ENCODE peak calls at places on chromosome 1, in ten cellular contexts. One of them, this sample, is unnamed.

GRCh38 chr1:115429242-115429641 is 91.2 kb upstream of the NGF start:
- DNase-seq in spleen: no peak
- DNase-seq in H54: no peak
- DNase-seq in suprapubic skin: no peak
- DNase-seq in NB4: no peak
- DNase-seq in lower leg skin: no peak
- DNase-seq in A549: no peak
- DNase-seq in GM12878: no peak
- DNase-seq in body of pancreas: no peak
- DNase-seq in sigmoid colon: no peak
- DNase-seq in this sample: no peak

GRCh38 chr1:9671377-9672140 is 20.0 kb downstream of the PIK3CD start:
- DNase-seq in GM12878: no peak
- DNase-seq in spleen: no peak
- DNase-seq in H54: no peak
- DNase-seq in lower leg skin: no peak
- DNase-seq in body of pancreas: no peak
- DNase-seq in A549: peak; percentile 69
- DNase-seq in NB4: no peak
- DNase-seq in suprapubic skin: no peak
- DNase-seq in sigmoid colon: no peak
- DNase-seq in this sample: no peak

GRCh38 chr1:246214708-246215504 is 292.2 kb downstream of the SMYD3 start:
- DNase-seq in GM12878: peak; percentile 71
- DNase-seq in H54: peak; percentile 38
- DNase-seq in spleen: no peak
- DNase-seq in suprapubic skin: no peak
- DNase-seq in body of pancreas: peak; percentile 69
- DNase-seq in NB4: peak; percentile 97
- DNase-seq in A549: no peak
- DNase-seq in lower leg skin: no peak
- DNase-seq in sigmoid colon: peak; percentile 79
- DNase-seq in this sample: peak; percentile 53

GRCh38 chr1:48082271-48082925 is 85.2 kb upstream of the TRABD2B start:
- DNase-seq in spleen: no peak
- DNase-seq in lower leg skin: peak; percentile 39
- DNase-seq in sigmoid colon: no peak
- DNase-seq in suprapubic skin: peak; percentile 44
- DNase-seq in GM12878: no peak
- DNase-seq in body of pancreas: no peak
- DNase-seq in H54: no peak
- DNase-seq in NB4: no peak
- DNase-seq in A549: no peak
- DNase-seq in this sample: no peak

GRCh38 chr1:155322571-155322952 is 1.9 kb downstream of the RUSC1 start:
- DNase-seq in H54: no peak
- DNase-seq in A549: no peak
- DNase-seq in sigmoid colon: peak; percentile 81
- DNase-seq in lower leg skin: peak; percentile 90
- DNase-seq in NB4: peak; percentile 41
- DNase-seq in body of pancreas: peak; percentile 10
- DNase-seq in spleen: peak; percentile 83
- DNase-seq in GM12878: no peak
- DNase-seq in suprapubic skin: no peak
- DNase-seq in this sample: no peak

GRCh38 chr1:14980801-14981200 is 172.7 kb upstream of the TMEM51 start:
- DNase-seq in H54: no peak
- DNase-seq in GM12878: no peak
- DNase-seq in spleen: no peak
- DNase-seq in body of pancreas: no peak
- DNase-seq in sigmoid colon: no peak
- DNase-seq in suprapubic skin: no peak
- DNase-seq in lower leg skin: no peak
- DNase-seq in A549: no peak
- DNase-seq in NB4: peak; percentile 8
- DNase-seq in this sample: no peak

GRCh38 chr1:184838374-184838995 is 83.8 kb upstream of the EDEM3 start:
- DNase-seq in GM12878: no peak
- DNase-seq in H54: peak; percentile 60
- DNase-seq in suprapubic skin: no peak
- DNase-seq in lower leg skin: peak; percentile 87
- DNase-seq in sigmoid colon: peak; percentile 93
- DNase-seq in spleen: no peak
- DNase-seq in NB4: peak; percentile 82
- DNase-seq in A549: peak; percentile 48
- DNase-seq in body of pancreas: peak; percentile 72
- DNase-seq in this sample: peak; percentile 45

GRCh38 chr1:21552715-21553114 is 43.5 kb downstream of the ALPL start:
- DNase-seq in spleen: no peak
- DNase-seq in suprapubic skin: no peak
- DNase-seq in sigmoid colon: no peak
- DNase-seq in NB4: peak; percentile 54
- DNase-seq in lower leg skin: no peak
- DNase-seq in H54: peak; percentile 35
- DNase-seq in body of pancreas: no peak
- DNase-seq in A549: no peak
- DNase-seq in GM12878: no peak
- DNase-seq in this sample: no peak

GRCh38 chr1:234532511-234532922 is 53.5 kb upstream of the TARBP1 start:
- DNase-seq in H54: no peak
- DNase-seq in GM12878: no peak
- DNase-seq in spleen: no peak
- DNase-seq in body of pancreas: peak; percentile 94
- DNase-seq in lower leg skin: peak; percentile 91
- DNase-seq in sigmoid colon: peak; percentile 86
- DNase-seq in suprapubic skin: no peak
- DNase-seq in A549: no peak
- DNase-seq in NB4: peak; percentile 50
- DNase-seq in this sample: peak; percentile 44

GRCh38 chr1:234530641-234531040 is 51.7 kb upstream of the TARBP1 start:
- DNase-seq in NB4: no peak
- DNase-seq in GM12878: no peak
- DNase-seq in H54: no peak
- DNase-seq in suprapubic skin: peak; percentile 9
- DNase-seq in body of pancreas: no peak
- DNase-seq in sigmoid colon: peak; percentile 58
- DNase-seq in A549: no peak
- DNase-seq in spleen: no peak
- DNase-seq in lower leg skin: peak; percentile 59
- DNase-seq in this sample: no peak

GRCh38 chr1:234529661-234530237 is 50.8 kb upstream of the TARBP1 start:
- DNase-seq in NB4: peak; percentile 63
- DNase-seq in lower leg skin: peak; percentile 13
- DNase-seq in sigmoid colon: no peak
- DNase-seq in spleen: no peak
- DNase-seq in A549: no peak
- DNase-seq in suprapubic skin: peak; percentile 26
- DNase-seq in body of pancreas: no peak
- DNase-seq in H54: no peak
- DNase-seq in GM12878: no peak
- DNase-seq in this sample: no peak

GRCh38 chr1:234533034-234533571 is 54.1 kb upstream of the TARBP1 start:
- DNase-seq in lower leg skin: peak; percentile 91
- DNase-seq in GM12878: no peak
- DNase-seq in body of pancreas: peak; percentile 45
- DNase-seq in H54: peak; percentile 53
- DNase-seq in spleen: peak; percentile 50
- DNase-seq in A549: no peak
- DNase-seq in suprapubic skin: peak; percentile 88
- DNase-seq in sigmoid colon: peak; percentile 94
- DNase-seq in NB4: no peak
- DNase-seq in this sample: no peak

DNA sequence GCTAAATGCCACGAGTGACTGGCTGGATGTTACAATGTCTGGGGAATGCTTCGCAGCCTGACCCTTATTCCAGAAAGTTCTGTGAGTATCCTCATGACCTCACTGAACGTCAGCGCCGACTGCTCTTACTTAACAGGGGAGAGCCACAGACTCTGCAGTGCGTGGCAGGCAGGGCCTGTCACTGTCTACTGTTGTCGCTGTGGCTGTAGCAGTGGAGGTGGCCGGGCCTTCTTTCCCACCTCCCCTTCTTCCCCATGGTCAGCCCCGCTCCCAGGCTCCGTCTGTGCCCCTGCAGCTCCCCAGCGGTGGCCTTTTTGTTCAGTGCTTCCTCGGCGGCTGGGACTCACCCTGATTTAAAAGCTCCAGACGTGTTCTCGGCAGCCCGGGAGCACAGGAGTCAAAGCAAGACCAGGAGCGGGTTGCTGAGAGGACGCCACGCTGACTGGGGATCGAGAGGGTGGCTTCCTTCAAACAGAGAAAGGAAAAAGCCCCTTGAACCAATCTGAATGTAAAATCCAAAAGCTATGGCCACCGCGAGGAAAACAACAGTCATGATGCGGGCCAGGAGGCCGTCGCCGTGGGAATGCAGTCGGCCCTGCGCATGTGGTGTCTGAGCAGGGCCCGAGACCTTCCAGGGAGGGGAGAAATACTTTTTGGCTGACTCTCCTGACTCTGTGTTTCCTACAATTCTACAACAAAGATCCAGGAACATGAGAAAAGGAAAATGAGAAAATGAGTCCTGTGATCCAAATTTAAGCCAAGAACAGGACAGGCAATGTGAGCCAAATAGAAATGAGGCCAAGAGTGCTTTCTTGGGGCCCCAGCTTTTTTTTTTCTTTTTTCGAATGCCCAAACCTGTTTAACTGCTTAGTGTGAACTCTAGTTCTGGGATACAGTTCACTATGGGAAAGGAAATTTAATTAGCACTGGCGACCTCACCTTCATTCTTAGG is 52.5 kb upstream of the TARBP1 start:
- DNase-seq in spleen: peak; percentile 74
- DNase-seq in H54: no peak
- DNase-seq in GM12878: no peak
- DNase-seq in A549: no peak
- DNase-seq in NB4: no peak
- DNase-seq in body of pancreas: peak; percentile 85
- DNase-seq in lower leg skin: peak; percentile 93
- DNase-seq in suprapubic skin: peak; percentile 89
- DNase-seq in sigmoid colon: peak; percentile 92
- DNase-seq in this sample: no peak
- TF ChIP-seq POLR2A in spleen: no peak
- TF ChIP-seq POLR2A in H54: no peak
- TF ChIP-seq POLR2A in GM12878: no peak
- TF ChIP-seq POLR2A in A549: no peak
- TF ChIP-seq POLR2A in NB4: no peak
- TF ChIP-seq POLR2A in body of pancreas: peak; percentile 93
- TF ChIP-seq POLR2A in lower leg skin: no peak
- TF ChIP-seq POLR2A in suprapubic skin: no peak
- TF ChIP-seq POLR2A in sigmoid colon: no peak
- TF ChIP-seq POLR2A in this sample: no peak

GRCh38 chr1:165631403-165632151 is 543 bp downstream of the MGST3 start:
- DNase-seq in NB4: peak; percentile 87
- DNase-seq in GM12878: no peak
- DNase-seq in lower leg skin: peak; percentile 94
- DNase-seq in H54: peak; percentile 43
- DNase-seq in sigmoid colon: peak; percentile 82
- DNase-seq in body of pancreas: peak; percentile 66
- DNase-seq in A549: peak; percentile 68
- DNase-seq in suprapubic skin: peak; percentile 84
- DNase-seq in spleen: peak; percentile 91
- DNase-seq in this sample: peak; percentile 85

GRCh38 chr1:165630629-165631402 is at the start of gene MGST3:
- DNase-seq in body of pancreas: peak; percentile 98
- DNase-seq in A549: peak; percentile 98
- DNase-seq in spleen: peak; percentile 99
- DNase-seq in lower leg skin: peak; percentile 98
- DNase-seq in GM12878: peak; percentile 91
- DNase-seq in sigmoid colon: peak; percentile 97
- DNase-seq in NB4: peak; percentile 98
- DNase-seq in suprapubic skin: peak; percentile 97
- DNase-seq in H54: peak; percentile 88
- DNase-seq in this sample: peak; percentile 98

GRCh38 chr1:165632491-165632890 is 1.5 kb downstream of the MGST3 start:
- DNase-seq in H54: no peak
- DNase-seq in body of pancreas: no peak
- DNase-seq in lower leg skin: no peak
- DNase-seq in spleen: no peak
- DNase-seq in A549: no peak
- DNase-seq in NB4: no peak
- DNase-seq in sigmoid colon: no peak
- DNase-seq in GM12878: no peak
- DNase-seq in suprapubic skin: no peak
- DNase-seq in this sample: no peak

GRCh38 chr1:165633624-165634023 is 2.6 kb downstream of the MGST3 start:
- DNase-seq in GM12878: no peak
- DNase-seq in lower leg skin: no peak
- DNase-seq in A549: no peak
- DNase-seq in suprapubic skin: no peak
- DNase-seq in NB4: peak; percentile 16
- DNase-seq in spleen: no peak
- DNase-seq in body of pancreas: no peak
- DNase-seq in H54: no peak
- DNase-seq in sigmoid colon: no peak
- DNase-seq in this sample: peak; percentile 32

DNA sequence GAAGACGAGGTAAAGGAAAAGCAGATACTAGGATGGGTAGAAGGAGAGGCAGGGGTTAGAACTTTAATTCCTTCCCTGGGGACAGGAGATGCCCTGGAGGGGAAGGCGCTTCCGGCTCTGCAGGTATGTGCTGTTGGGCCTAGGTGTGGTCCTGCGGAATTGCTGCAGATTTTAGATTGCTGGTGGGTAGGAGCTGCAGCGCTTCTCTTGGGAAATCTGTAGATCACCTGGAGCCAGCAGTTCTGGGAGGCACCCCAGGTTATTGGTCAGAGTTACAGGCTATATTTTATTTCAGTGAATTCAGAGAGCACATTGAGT is 1.1 kb downstream of the MGST3 start:
- DNase-seq in lower leg skin: no peak
- DNase-seq in suprapubic skin: no peak
- DNase-seq in NB4: no peak
- DNase-seq in A549: no peak
- DNase-seq in sigmoid colon: no peak
- DNase-seq in H54: no peak
- DNase-seq in body of pancreas: no peak
- DNase-seq in GM12878: no peak
- DNase-seq in spleen: no peak
- DNase-seq in this sample: no peak
- TF ChIP-seq POLR2A in lower leg skin: no peak
- TF ChIP-seq POLR2A in suprapubic skin: no peak
- TF ChIP-seq POLR2A in NB4: no peak
- TF ChIP-seq POLR2A in A549: no peak
- TF ChIP-seq POLR2A in sigmoid colon: no peak
- TF ChIP-seq POLR2A in H54: no peak
- TF ChIP-seq POLR2A in body of pancreas: no peak
- TF ChIP-seq POLR2A in GM12878: no peak
- TF ChIP-seq POLR2A in spleen: no peak
- TF ChIP-seq POLR2A in this sample: no peak

GRCh38 chr1:6631058-6631457 is 6.4 kb downstream of the THAP3 start:
- DNase-seq in H54: no peak
- DNase-seq in NB4: no peak
- DNase-seq in sigmoid colon: no peak
- DNase-seq in A549: no peak
- DNase-seq in GM12878: no peak
- DNase-seq in body of pancreas: no peak
- DNase-seq in spleen: no peak
- DNase-seq in lower leg skin: no peak
- DNase-seq in suprapubic skin: no peak
- DNase-seq in this sample: no peak
- TF ChIP-seq POLR2A in H54: no peak
- TF ChIP-seq POLR2A in NB4: no peak
- TF ChIP-seq POLR2A in sigmoid colon: no peak
- TF ChIP-seq POLR2A in A549: no peak
- TF ChIP-seq POLR2A in GM12878: no peak
- TF ChIP-seq POLR2A in body of pancreas: no peak
- TF ChIP-seq POLR2A in spleen: no peak
- TF ChIP-seq POLR2A in lower leg skin: no peak
- TF ChIP-seq POLR2A in suprapubic skin: no peak
- TF ChIP-seq POLR2A in this sample: no peak

DNA sequence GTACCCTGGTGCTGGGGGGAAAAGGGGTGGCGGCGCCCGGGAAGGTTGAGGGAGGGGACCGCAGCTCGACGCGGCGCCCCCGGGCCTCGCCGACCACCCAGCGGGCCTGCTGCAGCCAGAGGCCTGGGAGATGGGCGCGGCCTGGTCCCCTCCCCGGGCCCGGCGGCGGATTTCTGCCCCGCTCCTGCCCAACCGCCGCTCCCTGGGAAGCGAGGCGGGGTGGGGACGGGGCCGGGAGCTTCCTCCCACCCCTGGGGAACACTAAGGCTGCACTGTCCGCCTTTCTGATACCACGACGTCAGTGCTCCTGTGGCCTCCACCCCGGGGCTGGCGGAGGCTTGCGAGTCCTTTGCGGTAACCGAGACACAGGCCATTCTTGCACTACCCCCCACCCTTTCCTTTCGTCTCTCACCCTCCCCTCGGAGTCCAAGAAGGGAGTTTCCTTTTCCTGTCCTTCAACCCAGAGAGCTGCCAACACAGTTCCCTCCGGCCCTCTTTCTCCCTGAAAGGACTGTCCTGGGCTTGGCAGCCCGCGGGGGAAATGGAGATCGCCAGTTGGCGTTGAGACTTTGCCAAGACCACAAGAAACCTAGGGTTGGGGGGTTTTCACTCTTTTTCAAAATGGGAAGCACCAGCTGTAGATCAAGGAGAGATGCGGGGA is 726 bp downstream of the SH3GLB1 start:
- DNase-seq in sigmoid colon: peak; percentile 79
- DNase-seq in body of pancreas: peak; percentile 56
- DNase-seq in lower leg skin: peak; percentile 90
- DNase-seq in H54: peak; percentile 39
- DNase-seq in GM12878: no peak
- DNase-seq in suprapubic skin: peak; percentile 84
- DNase-seq in spleen: no peak
- DNase-seq in A549: peak; percentile 53
- DNase-seq in NB4: peak; percentile 81
- DNase-seq in this sample: peak; percentile 85
- TF ChIP-seq POLR2A in sigmoid colon: peak; percentile 12
- TF ChIP-seq POLR2A in body of pancreas: no peak
- TF ChIP-seq POLR2A in lower leg skin: no peak
- TF ChIP-seq POLR2A in H54: no peak
- TF ChIP-seq POLR2A in GM12878: no peak
- TF ChIP-seq POLR2A in suprapubic skin: no peak
- TF ChIP-seq POLR2A in spleen: no peak
- TF ChIP-seq POLR2A in A549: no peak
- TF ChIP-seq POLR2A in NB4: no peak
- TF ChIP-seq POLR2A in this sample: no peak